ENCODE peak calls at places on chromosomes 1 and 21, in six cellular contexts. O, D, L, T, X and F are unnamed samples.

GRCh38 chr1:163730366-163730765 is 408.6 kb downstream of the NUF2 start:
- ATAC-seq in X (no peak), O (no peak), D (peak; percentile 37), T (no peak), L (no peak), F (no peak)

GRCh38 chr1:101129975-101130374 is 104.4 kb upstream of the DPH5 start:
- ATAC-seq in L (no peak), X (no peak), O (no peak), T (peak; percentile 21), D (no peak), F (no peak)

GRCh38 chr1:230517786-230518185 is 91.7 kb upstream of the PGBD5 start:
- ATAC-seq in D (peak; percentile 62), X (no peak), L (peak; percentile 90), T (no peak), O (no peak), F (no peak)

GRCh38 chr1:181206513-181206912 is 118.0 kb downstream of the IER5 start:
- ATAC-seq in O (no peak), L (no peak), D (peak; percentile 85), T (no peak), X (no peak), F (no peak)

GRCh38 chr1:18703041-18703621 is 72.5 kb downstream of the PAX7 start:
- ATAC-seq in O (no peak), T (no peak), X (peak; percentile 56), L (no peak), D (no peak), F (no peak)

GRCh38 chr1:13593511-13594131 is 10.0 kb downstream of the PDPN start:
- ATAC-seq in L (peak; percentile 80), D (peak; percentile 71), T (no peak), O (peak; percentile 95), X (no peak), F (peak; percentile 92)

GRCh38 chr21:41045534-41046268 is 122.3 kb upstream of the BACE2 start:
- ATAC-seq in X (peak; percentile 63), O (no peak), T (no peak), D (no peak), L (peak; percentile 81), F (no peak)

GRCh38 chr1:235980976-235981375 is 83.9 kb downstream of the NID1 start:
- ATAC-seq in T (no peak), L (peak; percentile 80), D (no peak), O (no peak), X (no peak), F (no peak)

GRCh38 chr21:44534688-44535087 is 5.3 kb downstream of the KRTAP10-1 start:
- ATAC-seq in O (no peak), X (no peak), L (no peak), D (no peak), T (no peak), F (no peak)

GRCh38 chr1:62727656-62728396 is 39.6 kb upstream of the DOCK7 start:
- ATAC-seq in X (no peak), O (no peak), L (no peak), T (no peak), D (no peak), F (no peak)

GRCh38 chr1:233815865-233816264 is 88.6 kb upstream of the SLC35F3 start:
- ATAC-seq in T (no peak), L (no peak), O (no peak), D (no peak), X (no peak), F (no peak)

GRCh38 chr1:65178235-65178634 is 30.2 kb downstream of the AK4 start:
- ATAC-seq in L (no peak), X (no peak), T (no peak), O (no peak), D (no peak), F (no peak)
- H3K4me3 ChIP-seq in L (no peak overlapping the region), X (no peak overlapping the region), T (no peak overlapping the region), O (no peak overlapping the region), D (no peak overlapping the region), F (no peak overlapping the region)

GRCh38 chr1:11543392-11543791 is 64.4 kb downstream of the DISP3 start:
- ATAC-seq in T (no peak), D (no peak), O (no peak), L (no peak), X (no peak), F (no peak)
- H3K27ac ChIP-seq in T (no peak overlapping the region), D (no peak overlapping the region), O (no peak overlapping the region), L (no peak overlapping the region), X (no peak overlapping the region), F (no peak overlapping the region)

GRCh38 chr1:64553285-64553684 is 83.4 kb downstream of the CACHD1 start:
- ATAC-seq in L (no peak), X (no peak), T (no peak), D (no peak), O (no peak), F (no peak)
- TF ChIP-seq CTCF in L (peak; percentile 9), X (peak; percentile 11), T (no peak), D (no peak), O (no peak), F (no peak)

GRCh38 chr1:206929509-206929908 is 7.8 kb upstream of the FCMR start:
- ATAC-seq in D (no peak), X (no peak), L (no peak), O (no peak), T (no peak), F (no peak)
- H3K4me3 ChIP-seq in D (no peak overlapping the region), X (no peak overlapping the region), L (no peak overlapping the region), O (no peak overlapping the region), T (no peak overlapping the region), F (no peak overlapping the region)

DNA sequence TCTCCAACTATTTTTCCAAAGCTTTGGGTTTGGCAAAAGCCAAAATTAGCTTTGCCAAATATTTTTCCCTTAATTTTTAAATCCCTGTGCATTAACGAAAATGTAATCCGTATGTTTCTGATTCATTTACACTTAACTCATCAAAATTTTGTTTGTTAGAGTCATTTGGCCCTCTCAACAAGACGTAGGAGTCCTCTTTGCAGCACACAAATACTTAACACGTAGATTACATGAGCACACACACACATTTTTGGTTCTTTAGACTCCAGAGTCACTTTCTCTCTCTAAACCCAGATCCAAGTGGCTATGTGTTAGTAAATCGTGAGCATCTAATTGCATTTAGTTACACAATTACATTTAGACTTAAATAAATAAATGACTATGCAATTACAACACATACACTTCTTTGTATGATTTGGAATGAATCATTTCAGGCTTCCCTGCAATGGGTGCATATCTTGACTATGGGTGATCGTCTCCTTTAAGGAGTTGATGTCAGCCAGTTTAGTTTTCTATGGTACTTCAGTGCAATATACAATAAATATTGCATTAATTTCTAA is 109.0 kb upstream of the GREM2 start:
- ATAC-seq in L (no peak), O (no peak), X (no peak), T (no peak), D (no peak), F (no peak)
- H3K27ac ChIP-seq in L (no peak overlapping the region), O (no peak overlapping the region), X (no peak overlapping the region), T (no peak overlapping the region), D (no peak overlapping the region), F (no peak overlapping the region)

DNA sequence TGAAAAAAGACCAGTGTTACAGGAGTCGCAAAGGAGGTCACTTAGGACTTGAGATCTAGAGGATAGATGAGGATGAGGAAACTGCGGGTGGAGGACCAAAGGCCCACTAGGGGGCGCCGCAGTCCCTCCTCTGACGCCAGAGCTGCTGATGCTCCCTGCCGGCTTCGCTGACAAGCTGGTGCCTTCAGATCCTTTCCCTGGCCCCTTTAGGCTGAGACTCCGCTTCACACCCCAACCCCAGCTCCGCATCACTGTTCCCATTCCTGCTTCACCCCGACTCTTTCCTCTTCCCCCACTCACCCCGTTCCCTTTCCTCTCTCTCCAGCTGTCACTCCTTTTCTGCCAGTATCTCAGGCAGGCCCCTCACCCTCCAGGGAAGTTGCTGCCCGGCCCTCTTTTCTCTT is 4.3 kb downstream of the KCNJ9 start:
- ATAC-seq in D (peak; percentile 77), L (peak; percentile 82), O (peak; percentile 69), X (peak; percentile 88), T (peak; percentile 74), F (peak; percentile 65)
- TF ChIP-seq CTCF in D (peak; percentile 77), L (peak; percentile 85), O (peak; percentile 75), X (peak; percentile 82), T (peak; percentile 81), F (peak; percentile 79)

GRCh38 chr1:222370911-222371717 is 176.8 kb downstream of the HHIPL2 start:
- ATAC-seq in O (no peak), X (peak; percentile 51), T (no peak), L (no peak), D (no peak), F (no peak)

GRCh38 chr1:222372221-222372620 is 175.7 kb downstream of the HHIPL2 start:
- ATAC-seq in T (no peak), L (no peak), O (no peak), X (no peak), D (no peak), F (no peak)

GRCh38 chr1:222373216-222373615 is 174.7 kb downstream of the HHIPL2 start:
- ATAC-seq in X (no peak), D (no peak), O (no peak), L (no peak), T (no peak), F (no peak)

GRCh38 chr1:222369148-222369547 is 178.8 kb downstream of the HHIPL2 start:
- ATAC-seq in O (no peak), L (no peak), D (no peak), T (no peak), X (no peak), F (no peak)

GRCh38 chr1:222369991-222370910 is 177.7 kb downstream of the HHIPL2 start:
- ATAC-seq in X (peak; percentile 23), T (no peak), D (no peak), L (no peak), O (no peak), F (no peak)
- H3K4me3 ChIP-seq in X (no peak overlapping the region), T (no peak overlapping the region), D (no peak overlapping the region), L (no peak overlapping the region), O (no peak overlapping the region), F (no peak overlapping the region)

GRCh38 chr1:182215797-182216196 is 154.3 kb upstream of the ZNF648 start:
- ATAC-seq in D (peak; percentile 57), T (no peak), L (no peak), X (no peak), O (no peak), F (no peak)
- H3K27ac ChIP-seq in D (no peak overlapping the region), T (no peak overlapping the region), L (no peak overlapping the region), X (no peak overlapping the region), O (no peak overlapping the region), F (no peak overlapping the region)

GRCh38 chr1:32753532-32754281 is 51.1 kb upstream of the SYNC start:
- ATAC-seq in L (peak; percentile 93), O (peak; percentile 77), D (peak; percentile 88), T (peak; percentile 77), X (peak; percentile 49), F (peak; percentile 93)
- TF ChIP-seq CTCF in L (no peak), O (no peak), D (no peak), T (no peak), X (no peak), F (no peak)